ENCODE peak calls at places on chromosomes 4 and X, in seven cellular contexts. Y is bronchial epithelial cell; Q is CD8-positive, alpha-beta T cell; R is cardiac muscle cell; U is psoas muscle; E is IMR-90; Z is Peyer's patch. G is an unnamed sample.

GRCh38 chrX:130165181-130165702 is 399 bp downstream of the AIFM1 start:
- DNase-seq in Y (no peak), Z (no peak), R (no peak), U (no peak), E (no peak), Q (no peak), G (no peak)

GRCh38 chrX:39889704-39890103 is 208.1 kb downstream of the BCOR start:
- DNase-seq in R (no peak), U (no peak), Z (no peak), Y (no peak), Q (no peak), E (no peak), G (no peak)

GRCh38 chr4:163548481-163549243 is 54.2 kb downstream of the TMA16 start:
- DNase-seq in Z (no peak), U (no peak), Q (no peak), Y (peak; percentile 50), R (peak; percentile 66), E (peak; percentile 69), G (peak; percentile 16)

GRCh38 chr4:188400456-188400855 is 261.2 kb downstream of the TRIML1 start:
- DNase-seq in U (no peak), Z (no peak), R (no peak), Y (peak; percentile 15), E (no peak), Q (no peak), G (no peak)

GRCh38 chrX:107014927-107015326 is 14.9 kb upstream of the MORC4 start:
- DNase-seq in U (no peak), Q (no peak), Z (no peak), E (no peak), Y (no peak), R (no peak), G (no peak)

GRCh38 chrX:75303795-75304194 is 29.9 kb downstream of the UPRT start:
- DNase-seq in Y (no peak), Q (no peak), Z (no peak), R (no peak), E (peak; percentile 70), U (no peak), G (no peak)

GRCh38 chr4:98873059-98873458 is 55.9 kb downstream of the EIF4E start:
- DNase-seq in Q (no peak), R (no peak), U (no peak), E (peak; percentile 35), Y (peak; percentile 72), Z (no peak), G (no peak)

GRCh38 chr4:113474017-113474416 is 287.5 kb downstream of the CAMK2D start:
- DNase-seq in Y (peak; percentile 99), R (no peak), Z (no peak), Q (no peak), U (no peak), E (peak; percentile 82), G (peak; percentile 76)

GRCh38 chr4:147826288-147826646 is 94.4 kb downstream of the ARHGAP10 start:
- DNase-seq in R (no peak), Y (peak; percentile 28), U (no peak), E (no peak), Z (no peak), Q (no peak), G (no peak)

GRCh38 chrX:124223524-124223923 is 108.9 kb upstream of the TEX13D start:
- DNase-seq in U (no peak), Z (no peak), Q (no peak), E (no peak), Y (no peak), R (peak; percentile 25), G (no peak)

GRCh38 chrX:9955506-9955905 is 11.7 kb upstream of the CLDN34 start:
- DNase-seq in U (no peak), Z (no peak), Q (no peak), Y (no peak), E (peak; percentile 90), R (no peak), G (no peak)

GRCh38 chrX:916235-916609 is 285.6 kb downstream of the SHOX start:
- DNase-seq in Z (no peak), Q (no peak), R (no peak), U (no peak), E (no peak), Y (no peak), G (no peak)

GRCh38 chr4:78542373-78542772 is 9.2 kb upstream of the ANXA3 start:
- DNase-seq in Y (peak; percentile 90), Q (no peak), U (no peak), E (peak; percentile 65), Z (no peak), R (no peak), G (no peak)

GRCh38 chr4:156764846-156765245 is 206.8 kb downstream of the PDGFC start:
- DNase-seq in Z (no peak), U (no peak), E (no peak), Y (no peak), Q (no peak), R (no peak), G (no peak)

GRCh38 chrX:147570483-147570882 is 341.2 kb upstream of the FMR1 start:
- DNase-seq in Y (no peak), U (no peak), Z (no peak), R (peak; percentile 7), E (no peak), Q (no peak), G (no peak)

GRCh38 chrX:9862953-9863352 is 76.7 kb downstream of the SHROOM2 start:
- DNase-seq in E (no peak), Y (no peak), Q (no peak), R (no peak), Z (no peak), U (no peak), G (no peak)

GRCh38 chr4:129342820-129343219 is 246.9 kb downstream of the C4orf33 start:
- DNase-seq in R (no peak), U (no peak), Y (peak; percentile 95), E (peak; percentile 67), Q (no peak), Z (no peak), G (peak; percentile 77)

GRCh38 chrX:10971759-10972158 is 139.4 kb upstream of the HCCS start:
- DNase-seq in R (no peak), Z (no peak), U (no peak), Y (no peak), E (no peak), Q (no peak), G (no peak)
- H3K27me3 ChIP-seq in R (no peaks in the 10 kb centered on the region), Z (no peaks in the 10 kb centered on the region), U (no peaks in the 10 kb centered on the region), Y (no peaks in the 10 kb centered on the region), E (no peaks in the 10 kb centered on the region), Q (no peaks in the 10 kb centered on the region), G (no peaks in the 10 kb centered on the region)

DNA sequence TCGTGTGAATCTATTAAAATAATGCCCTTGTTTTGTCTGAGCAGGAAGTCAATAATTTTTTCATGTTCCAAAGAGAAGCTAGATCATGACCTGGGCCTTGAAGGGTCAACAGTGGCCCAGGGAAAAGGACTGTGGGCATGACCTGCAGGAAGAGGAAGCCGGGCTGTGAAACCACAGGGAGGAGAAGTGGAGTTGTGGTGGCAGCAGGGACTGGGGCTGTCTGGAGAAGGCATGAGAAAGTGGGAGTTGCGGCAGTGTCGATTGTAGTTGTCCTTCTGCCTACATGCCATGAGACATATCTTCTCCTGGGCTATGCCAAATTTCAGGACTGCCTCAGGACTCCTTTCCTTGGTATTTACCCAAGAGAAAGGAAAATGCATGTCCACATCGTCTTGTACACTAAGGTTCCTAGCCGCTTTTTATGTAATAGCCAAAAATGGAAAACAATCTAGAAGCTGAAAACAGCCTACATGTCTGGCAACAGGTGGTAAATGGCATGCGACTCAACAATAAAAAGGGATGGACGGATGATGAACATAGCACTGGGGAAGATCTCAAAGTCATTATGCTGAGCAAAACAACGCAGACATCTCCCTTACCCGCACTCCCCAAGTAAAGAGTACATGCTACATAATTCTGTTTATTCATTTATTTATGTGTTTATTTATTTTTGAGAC is 13.6 kb upstream of the PTTG2 start:
- DNase-seq in Y (no peak), E (no peak), Z (no peak), Q (no peak), R (no peak), U (peak; percentile 23), G (no peak)
- TF ChIP-seq CTCF in Y (no peak), E (no peak), Z (no peak), Q (no peak), R (no peak), U (no peak), G (no peak)

GRCh38 chr4:96139251-96139929 is 299.5 kb downstream of the PDHA2 start:
- DNase-seq in Z (no peak), Q (no peak), E (no peak), U (no peak), Y (no peak), R (no peak), G (no peak)

GRCh38 chr4:96131186-96131585 is 291.3 kb downstream of the PDHA2 start:
- DNase-seq in R (no peak), Z (no peak), Q (no peak), Y (no peak), E (no peak), U (no peak), G (no peak)

GRCh38 chr4:96134806-96135205 is 294.9 kb downstream of the PDHA2 start:
- DNase-seq in R (no peak), Y (no peak), U (no peak), Z (no peak), Q (no peak), E (no peak), G (no peak)

DNA sequence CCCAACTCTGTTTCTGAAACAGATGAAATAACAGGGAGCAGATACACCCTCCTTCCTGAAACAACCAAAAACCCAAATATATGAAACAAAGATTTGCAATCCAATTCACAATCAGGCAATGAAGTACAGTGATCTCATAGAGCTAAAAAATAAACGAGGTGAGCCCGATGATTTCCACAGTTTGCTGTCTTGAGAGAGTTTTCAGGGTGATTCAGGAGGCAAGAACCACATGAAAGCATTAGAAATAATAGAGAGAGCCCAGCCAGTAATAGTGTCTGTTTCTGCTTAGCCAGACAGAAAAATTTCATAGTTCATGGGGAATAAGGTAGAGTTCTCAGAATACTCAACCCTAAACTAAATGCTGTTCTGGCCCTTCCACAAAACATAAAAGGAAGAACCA is 296.2 kb downstream of the PDHA2 start:
- DNase-seq in E (no peak), Y (no peak), U (no peak), Z (no peak), Q (no peak), R (no peak), G (no peak)
- H3K4me3 ChIP-seq in E (no peak overlapping the region), Y (no peak overlapping the region), U (no peak overlapping the region), Z (no peak overlapping the region), Q (no peak overlapping the region), R (no peak overlapping the region), G (no peak overlapping the region)

DNA sequence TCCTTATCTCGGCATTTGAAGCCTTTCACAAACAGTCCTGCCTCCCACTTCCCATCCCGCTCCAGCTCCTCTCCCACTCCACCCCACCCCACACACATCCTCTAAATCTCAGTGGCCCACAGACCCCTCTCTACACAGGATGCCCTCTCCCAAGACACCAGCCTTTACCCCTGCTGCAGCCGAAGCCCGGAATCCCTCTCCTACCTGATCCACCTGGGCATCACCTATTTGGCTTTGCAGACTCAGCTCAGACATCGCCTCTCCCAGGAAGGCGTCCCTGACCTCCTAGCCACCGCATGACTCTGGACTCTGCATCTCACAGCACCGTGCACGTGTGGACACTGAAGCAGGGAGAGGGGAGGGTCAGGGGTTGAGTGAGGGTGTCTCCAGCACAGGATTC is 11.5 kb downstream of the PPP2R2C start:
- DNase-seq in E (no peak), Y (no peak), Q (no peak), U (no peak), R (no peak), Z (no peak), G (no peak)
- H3K27me3 ChIP-seq in E (peaks cover 5% of the 10 kb centered on the region), Y (no peaks in the 10 kb centered on the region), Q (peaks cover 6% of the 10 kb centered on the region), U (peaks cover 14% of the 10 kb centered on the region), R (peaks cover 6% of the 10 kb centered on the region), Z (no peaks in the 10 kb centered on the region), G (peaks cover 3% of the 10 kb centered on the region)